ENCODE peak calls at places on chromosome 3, in six cellular contexts. R is IMR-90, M is Calu3, Q is AG09309, V is ovary, C is hepatocyte. L is an unnamed sample.

GRCh38 chr3:38126121-38126892 is 10.6 kb downstream of the ACAA1 start:
- DNase-seq in R (no peak), M (no peak), Q (no peak), V (peak), C (no peak), L (no peak)

GRCh38 chr3:119184808-119185690 is 11.7 kb downstream of the UPK1B start:
- DNase-seq in R (peak), M (peak), Q (peak), V (no peak), C (peak), L (no peak)

GRCh38 chr3:142647856-142648255 is 51.7 kb downstream of the PLS1 start:
- DNase-seq in R (peak), M (peak), Q (no peak), V (no peak), C (peak), L (no peak)

GRCh38 chr3:195079636-195080035 is 191.3 kb downstream of the XXYLT1 start:
- DNase-seq in R (peak), M (no peak), Q (no peak), V (no peak), C (no peak), L (no peak)

GRCh38 chr3:147419731-147420360 is 10.7 kb downstream of the ZIC1 start:
- DNase-seq in R (no peak), M (no peak), Q (no peak), V (no peak), C (no peak), L (peak)

GRCh38 chr3:122563717-122564025 is 429 bp downstream of the PARP9 start:
- DNase-seq in R (no peak), M (no peak), Q (no peak), V (peak), C (no peak), L (peak)

GRCh38 chr3:97872209-97873042 is 50.6 kb downstream of the CRYBG3 start:
- DNase-seq in R (peak), M (no peak), Q (peak), V (no peak), C (peak), L (no peak)

GRCh38 chr3:156818890-156819289 is 7.3 kb upstream of the LEKR1 start:
- DNase-seq in R (peak), M (peak), Q (no peak), V (no peak), C (peak), L (no peak)

GRCh38 chr3:73592154-73592877 is 32.4 kb downstream of the PDZRN3 start:
- DNase-seq in R (no peak), M (no peak), Q (no peak), V (no peak), C (no peak), L (no peak)
- TF ChIP-seq CTCF in R (no peak), M (no peak), Q (no peak), V (no peak), C (no peak), L (no peak)

DNA sequence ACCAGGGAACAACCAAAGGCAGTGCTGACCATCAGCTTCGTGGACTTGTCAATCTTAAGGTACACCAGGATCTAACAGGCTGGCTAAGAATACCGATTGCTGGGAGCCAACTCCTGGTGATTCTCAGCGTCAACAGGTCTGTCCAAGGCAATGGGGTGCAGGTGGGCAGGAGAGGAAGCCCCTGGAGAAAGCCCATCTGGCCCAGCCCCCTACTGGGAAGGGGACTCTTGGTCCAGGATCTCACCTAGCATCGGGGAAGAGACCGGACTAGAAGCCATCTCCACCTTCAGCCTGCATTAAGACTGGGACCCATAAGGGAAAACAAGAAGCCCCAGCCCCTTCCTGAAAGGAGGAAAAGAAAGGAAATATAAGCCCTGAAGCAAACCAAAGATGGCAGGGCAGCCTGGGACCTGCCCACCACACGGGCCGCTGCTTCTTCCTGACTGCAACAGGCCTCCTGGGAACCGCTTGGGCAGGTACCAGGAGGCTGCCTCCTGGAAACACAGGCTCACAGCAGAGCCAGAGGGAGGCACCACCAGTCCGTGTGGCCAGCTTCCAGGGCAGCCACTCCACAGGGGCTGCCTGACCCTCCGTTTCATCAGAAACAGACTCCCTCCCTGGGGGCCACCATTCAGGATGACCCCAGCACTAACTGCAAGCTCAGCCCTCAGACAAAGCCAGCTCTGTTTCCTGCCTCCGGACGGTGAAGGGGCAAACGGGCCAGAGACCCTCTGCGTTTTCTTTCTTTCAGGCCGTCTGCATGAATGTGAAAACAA is 100.3 kb downstream of the LRIG1 start:
- DNase-seq in R (no peak), M (no peak), Q (no peak), V (peak), C (no peak), L (no peak)
- TF ChIP-seq CTCF in R (no peak), M (no peak), Q (no peak), V (no peak), C (no peak), L (no peak)

GRCh38 chr3:72185549-72186484 is 400.9 kb upstream of the PROK2 start:
- DNase-seq in R (peak), M (no peak), Q (peak), V (no peak), C (peak), L (peak)

GRCh38 chr3:72190050-72190449 is 405.1 kb upstream of the PROK2 start:
- DNase-seq in R (no peak), M (no peak), Q (no peak), V (no peak), C (no peak), L (no peak)

GRCh38 chr3:72186485-72186864 is 401.5 kb upstream of the PROK2 start:
- DNase-seq in R (peak), M (no peak), Q (no peak), V (no peak), C (no peak), L (no peak)

GRCh38 chr3:72189344-72189743 is 404.4 kb upstream of the PROK2 start:
- DNase-seq in R (no peak), M (no peak), Q (no peak), V (no peak), C (no peak), L (no peak)

GRCh38 chr3:72187131-72187530 is 402.2 kb upstream of the PROK2 start:
- DNase-seq in R (no peak), M (no peak), Q (no peak), V (no peak), C (no peak), L (no peak)
- TF ChIP-seq CTCF in R (no peak), M (no peak), Q (no peak), V (no peak), C (peak), L (no peak)

GRCh38 chr3:167350245-167350862 is 29.7 kb downstream of the ZBBX start:
- DNase-seq in R (no peak), M (peak), Q (no peak), V (no peak), C (peak), L (peak)
- TF ChIP-seq CTCF in R (peak), M (peak), Q (no peak), V (no peak), C (peak), L (peak)

GRCh38 chr3:48423241-48423882 is 6.5 kb downstream of the PLXNB1 start:
- DNase-seq in R (no peak), M (no peak), Q (no peak), V (no peak), C (no peak), L (no peak)

GRCh38 chr3:48422691-48423090 is 7.2 kb downstream of the PLXNB1 start:
- DNase-seq in R (no peak), M (no peak), Q (no peak), V (no peak), C (no peak), L (no peak)

GRCh38 chr3:48420561-48420960 is 9.3 kb downstream of the PLXNB1 start:
- DNase-seq in R (no peak), M (no peak), Q (no peak), V (no peak), C (no peak), L (no peak)

GRCh38 chr3:48423883-48424695 is 5.8 kb downstream of the PLXNB1 start:
- DNase-seq in R (no peak), M (no peak), Q (no peak), V (no peak), C (no peak), L (no peak)

GRCh38 chr3:48422272-48422671 is 7.6 kb downstream of the PLXNB1 start:
- DNase-seq in R (no peak), M (no peak), Q (no peak), V (no peak), C (no peak), L (peak)
- TF ChIP-seq CTCF in R (no peak), M (no peak), Q (no peak), V (no peak), C (no peak), L (no peak)

GRCh38 chr3:14402304-14402811 is at the start of gene SLC6A6:
- DNase-seq in R (peak), M (peak), Q (peak), V (peak), C (peak), L (peak)
- TF ChIP-seq CTCF in R (peak), M (peak), Q (peak), V (peak), C (peak), L (peak)

GRCh38 chr3:12866836-12867235 is 25.5 kb upstream of the RPL32 start:
- DNase-seq in R (no peak), M (no peak), Q (no peak), V (no peak), C (no peak), L (no peak)
- TF ChIP-seq CTCF in R (no peak), M (no peak), Q (no peak), V (no peak), C (no peak), L (no peak)

GRCh38 chr3:95453242-95453641 is 1361.2 kb upstream of the EPHA6 start:
- DNase-seq in R (no peak), M (no peak), Q (no peak), V (no peak), C (no peak), L (no peak)
- TF ChIP-seq CTCF in R (no peak), M (no peak), Q (no peak), V (no peak), C (no peak), L (no peak)

GRCh38 chr3:72665701-72666443 is 182.4 kb downstream of the SHQ1 start:
- DNase-seq in R (no peak), M (peak), Q (no peak), V (no peak), C (no peak), L (peak)
- TF ChIP-seq CTCF in R (peak), M (peak), Q (peak), V (no peak), C (peak), L (peak)

GRCh38 chr3:51538459-51539290 is at the start of gene RAD54L2:
- DNase-seq in R (peak), M (peak), Q (no peak), V (peak), C (peak), L (peak)
- TF ChIP-seq CTCF in R (peak), M (no peak), Q (no peak), V (peak), C (peak), L (peak)

L was measured in GM20000.